ENCODE peak calls at places on chromosome X, in nine cellular contexts. E is AG10803; I is naive thymus-derived CD8-positive, alpha-beta T cell; X is A673; U is stimulated activated naive B cell treated with anti-CD40 and anti-IgM and Interleukin-4, amounts not matched to agents 10 μg/mL and 1 μg/mL and 100 μg/mL, for 72 hours; C is HuH-7; F is pancreas; O is GM20000; G is EH. Z is an unnamed sample.

GRCh38 chrX:50456712-50457484 is 13.7 kb downstream of the DGKK start:
- DNase-seq in F (no peak), I (no peak), O (no peak), G (peak; percentile 2), C (no peak), E (peak; percentile 1), X (peak; percentile 10), U (no peak), Z (no peak)

GRCh38 chrX:144327515-144327914 is 443.6 kb downstream of the UBE2NL start:
- DNase-seq in E (peak; percentile 8), I (no peak), F (no peak), O (no peak), G (no peak), X (no peak), C (no peak), U (no peak), Z (no peak)

GRCh38 chrX:71251456-71251973 is 2.4 kb downstream of the ZMYM3 start:
- DNase-seq in F (no peak), G (no peak), E (no peak), O (no peak), C (no peak), X (no peak), U (no peak), I (no peak), Z (no peak)

GRCh38 chrX:101450951-101451350 is 34.3 kb upstream of the ARMCX4 start:
- DNase-seq in F (peak; percentile 63), G (peak; percentile 13), E (peak; percentile 65), C (no peak), U (no peak), I (no peak), O (no peak), X (no peak), Z (no peak)

GRCh38 chrX:8981742-8982141 is 52.2 kb downstream of the FAM9B start:
- DNase-seq in I (no peak), F (no peak), C (no peak), O (no peak), G (no peak), E (no peak), X (no peak), U (no peak), Z (no peak)

GRCh38 chrX:24392709-24393108 is 32.3 kb downstream of the SUPT20HL1 start:
- DNase-seq in X (no peak), C (no peak), G (peak; percentile 4), I (no peak), E (peak; percentile 31), U (no peak), F (no peak), O (no peak), Z (no peak)

GRCh38 chrX:143378851-143379250 is 138.4 kb downstream of the SPANXN3 start:
- DNase-seq in X (no peak), U (no peak), G (no peak), O (no peak), C (no peak), I (no peak), E (no peak), F (no peak), Z (no peak)

GRCh38 chrX:80810365-80810978 is 795 bp upstream of the BRWD3 start:
- DNase-seq in U (no peak), C (no peak), O (no peak), E (peak; percentile 0), G (peak; percentile 9), I (no peak), F (no peak), X (peak; percentile 34), Z (no peak)

GRCh38 chrX:8692886-8693285 is 39.1 kb downstream of the ANOS1 start:
- DNase-seq in F (no peak), G (no peak), O (no peak), E (no peak), U (no peak), X (peak; percentile 53), I (no peak), C (no peak), Z (no peak)

GRCh38 chrX:73577368-73577767 is 14.4 kb downstream of the CHIC1 start:
- DNase-seq in E (peak; percentile 67), O (no peak), G (peak; percentile 80), F (no peak), X (no peak), U (no peak), I (no peak), C (no peak), Z (no peak)

GRCh38 chrX:42944381-42944998 is 166.5 kb upstream of the PPP1R2C start:
- DNase-seq in O (no peak), U (no peak), I (no peak), E (no peak), G (no peak), C (no peak), X (no peak), F (no peak), Z (no peak)

GRCh38 chrX:149881081-149881711 is at the start of gene MAGEA8:
- DNase-seq in U (no peak), X (peak; percentile 2), O (no peak), G (no peak), I (no peak), C (peak; percentile 20), F (no peak), E (no peak), Z (no peak)

GRCh38 chrX:346034-346813 is 27.6 kb upstream of the GTPBP6 start:
- DNase-seq in G (no peak), X (no peak), C (no peak), F (no peak), O (no peak), E (no peak), U (no peak), I (no peak), Z (peak; percentile 16)

GRCh38 chrX:55488268-55488558 is 1.4 kb downstream of the USP51 start:
- DNase-seq in C (no peak), F (no peak), U (no peak), O (peak; percentile 7), I (no peak), X (no peak), E (no peak), G (no peak), Z (no peak)

GRCh38 chrX:103629295-103630170 is 758 bp downstream of the TCEAL1 start:
- DNase-seq in C (peak; percentile 49), O (peak; percentile 5), I (no peak), G (peak; percentile 76), U (no peak), E (peak; percentile 66), F (peak; percentile 57), X (peak; percentile 73), Z (peak; percentile 61)

GRCh38 chrX:23783569-23784486 is 855 bp downstream of the SAT1 start:
- DNase-seq in G (no peak), O (no peak), E (no peak), I (no peak), U (no peak), F (peak; percentile 17), C (no peak), X (no peak), Z (no peak)

Z was measured in left colon.